ENCODE peak calls at places on chromosomes 3 and 15, in nine cellular contexts. H is Peyer's patch, J is IMR-90, V is HCT116, P is testis, O is mesendoderm, U is left ventricle myocardium inferior, X is SJSA1, Y is cardiac muscle cell. L is an unnamed sample. For H3K4me1, the result is how much of the 10 kb centered on the place peaks cover.

GRCh38 chr15:74206801-74207281 is 4.3 kb upstream of the STRA6 start:
- DNase-seq in H (no peak), J (no peak), V (no peak), P (no peak), O (no peak), U (no peak), X (no peak), Y (peak), L (no peak)

GRCh38 chr15:100429116-100429728 is 87.4 kb upstream of the ADAMTS17 start:
- DNase-seq in H (no peak), J (no peak), V (no peak), P (peak), O (no peak), U (peak), X (no peak), Y (peak), L (no peak)

GRCh38 chr15:40038267-40038653 is 721 bp downstream of the SRP14 start:
- DNase-seq in H (no peak), J (peak), V (no peak), P (no peak), O (peak), U (no peak), X (no peak), Y (peak), L (no peak)

GRCh38 chr15:96361309-96362000 is 31.0 kb downstream of the NR2F2 start:
- DNase-seq in H (no peak), J (no peak), V (no peak), P (no peak), O (peak), U (no peak), X (no peak), Y (no peak), L (no peak)

GRCh38 chr3:194107126-194107525 is 28.8 kb upstream of the HES1 start:
- DNase-seq in H (no peak), J (no peak), V (no peak), P (no peak), O (no peak), U (no peak), X (no peak), Y (no peak), L (no peak)

GRCh38 chr3:23776352-23776891 is 29.3 kb upstream of the UBE2E1 start:
- DNase-seq in H (no peak), J (peak), V (no peak), P (no peak), O (no peak), U (no peak), X (peak), Y (peak), L (no peak)

GRCh38 chr3:64047214-64047613 is 23.9 kb upstream of the PSMD6 start:
- DNase-seq in H (no peak), J (no peak), V (no peak), P (no peak), O (peak), U (no peak), X (no peak), Y (no peak), L (no peak)

GRCh38 chr3:112437146-112438022 is 61.9 kb downstream of the BTLA start:
- DNase-seq in H (no peak), J (peak), V (peak), P (no peak), O (peak), U (no peak), X (peak), Y (peak), L (peak)

GRCh38 chr3:141913150-141913811 is 36.8 kb downstream of the ATP1B3 start:
- DNase-seq in H (no peak), J (peak), V (peak), P (peak), O (peak), U (no peak), X (peak), Y (peak), L (peak)

GRCh38 chr15:52331490-52332240 is 36.1 kb upstream of the MYO5C start:
- DNase-seq in H (peak), J (peak), V (peak), P (no peak), O (peak), U (no peak), X (peak), Y (peak), L (peak)

GRCh38 chr15:50543556-50543955 is 2.9 kb downstream of the USP50 start:
- DNase-seq in H (no peak), J (peak), V (no peak), P (no peak), O (no peak), U (no peak), X (no peak), Y (no peak), L (no peak)

GRCh38 chr3:82085356-82085755 is 323.9 kb upstream of the GBE1 start:
- DNase-seq in H (no peak), J (no peak), V (no peak), P (no peak), O (no peak), U (no peak), X (no peak), Y (peak), L (no peak)

DNA sequence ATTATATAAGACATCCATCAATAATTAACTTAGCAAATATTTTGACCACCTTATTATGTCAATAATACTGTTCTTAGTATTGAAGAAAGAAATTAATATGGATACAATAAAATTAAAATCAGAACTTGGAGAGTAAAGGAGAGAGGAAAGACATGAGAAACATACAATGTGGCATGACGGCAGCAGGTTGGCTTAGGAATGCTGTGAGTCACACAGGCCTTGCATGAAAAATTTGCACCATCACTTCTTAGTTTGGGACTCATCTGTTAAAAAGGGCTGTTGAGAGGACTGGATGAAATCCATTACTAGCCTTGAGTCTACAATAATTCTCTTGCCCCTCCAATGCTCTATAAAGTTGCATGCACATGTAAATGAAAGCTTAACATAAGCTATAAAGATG is 880.8 kb downstream of the ROBO1 start:
- DNase-seq in H (no peak), J (peak), V (no peak), P (no peak), O (peak), U (no peak), X (peak), Y (peak), L (no peak)
- H3K4me1 ChIP-seq in H (under half), J (under half), V (under half), P (under half), O (under half), U (under half), X (under half), Y (under half), L (under half)

GRCh38 chr3:183883291-183884096 is 1.2 kb downstream of the PARL start:
- DNase-seq in H (no peak), J (no peak), V (no peak), P (no peak), O (peak), U (no peak), X (no peak), Y (no peak), L (no peak)
- H3K4me1 ChIP-seq in H (under half), J (under half), V (under half), P (under half), O (under half), U (half or more), X (under half), Y (under half), L (under half)

DNA sequence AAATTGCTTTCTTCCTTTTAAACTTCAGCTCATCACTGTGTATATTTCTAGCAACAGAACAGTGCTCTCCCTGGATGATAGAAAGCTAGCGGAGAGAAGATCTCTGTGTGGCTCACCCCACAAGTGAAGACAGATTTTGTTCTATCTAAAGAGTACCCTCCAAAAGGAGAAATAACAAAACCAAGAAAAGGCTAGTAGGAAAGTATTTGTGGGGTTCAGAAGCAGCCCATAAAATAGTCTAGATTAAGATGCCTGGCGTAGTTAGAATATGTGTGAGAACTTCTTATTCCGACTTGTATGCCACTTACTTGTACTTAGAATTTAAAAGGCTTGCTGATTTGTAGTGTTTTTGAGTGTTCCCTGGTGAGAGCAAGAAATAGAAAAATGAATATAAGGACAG is 214.9 kb upstream of the IL12A start:
- DNase-seq in H (no peak), J (no peak), V (no peak), P (no peak), O (no peak), U (no peak), X (no peak), Y (no peak), L (no peak)
- H3K4me1 ChIP-seq in H (under half), J (under half), V (under half), P (under half), O (under half), U (under half), X (under half), Y (under half), L (under half)

DNA sequence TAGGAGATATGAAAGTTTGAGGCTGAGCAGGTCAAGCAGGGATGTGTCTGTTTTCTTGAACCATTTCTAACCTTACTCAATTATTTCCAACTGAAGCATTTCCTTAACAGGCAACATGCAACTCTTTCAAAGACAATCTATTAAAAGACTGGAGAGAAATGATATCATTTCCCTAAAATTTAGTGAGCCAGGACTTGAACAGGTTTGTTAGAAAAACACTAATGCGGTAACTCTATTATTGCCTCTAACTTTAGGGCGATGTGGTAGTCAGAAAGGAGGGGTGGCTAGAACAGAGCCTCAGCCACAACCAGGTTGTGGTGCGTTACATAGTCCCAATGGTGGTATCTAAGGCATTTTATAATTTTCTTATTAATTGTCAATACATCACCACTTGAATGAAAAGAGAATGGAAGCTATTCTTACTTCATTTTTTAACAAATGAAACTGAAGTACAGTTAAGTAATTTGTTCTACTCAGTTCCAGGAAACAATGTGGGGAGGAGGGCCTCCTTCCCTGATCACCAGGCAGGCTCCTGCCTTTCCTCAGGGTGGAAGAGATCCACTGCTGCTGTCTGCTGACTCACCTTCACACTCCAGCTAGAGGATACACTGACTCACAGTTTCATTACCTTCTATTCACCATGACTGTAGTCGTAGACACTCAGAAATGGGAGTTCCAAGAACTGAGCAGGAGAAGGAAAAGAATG is 22.8 kb downstream of the MYO1E start:
- DNase-seq in H (no peak), J (peak), V (peak), P (no peak), O (peak), U (no peak), X (peak), Y (peak), L (no peak)
- H3K4me1 ChIP-seq in H (under half), J (under half), V (under half), P (under half), O (under half), U (half or more), X (under half), Y (under half), L (under half)

L was measured in Caco-2.